ENCODE peak calls at places on chromosomes 6 and 20, in five cellular contexts. G is MM.1S, S is fibroblast of lung, X is IMR-90, J is neural progenitor cell. C is an unnamed sample.
A peak's percentile ranks its signal among the peaks of the same experiment; 100 is the strongest.

GRCh38 chr20:41048475-41049242 is 20.0 kb downstream of the TOP1 start:
- DNase-seq in G (no peak), S (no peak), X (no peak), J (peak; percentile 57), C (no peak)

GRCh38 chr6:97394160-97394748 is 111.2 kb upstream of the MMS22L start:
- DNase-seq in G (peak; percentile 65), S (peak; percentile 66), X (peak; percentile 57), J (peak; percentile 71), C (peak; percentile 52)

GRCh38 chr6:21886601-21887091 is 293.1 kb downstream of the SOX4 start:
- DNase-seq in G (no peak), S (peak; percentile 19), X (peak; percentile 37), J (no peak), C (no peak)

GRCh38 chr6:16868968-16869367 is 107.7 kb upstream of the ATXN1 start:
- DNase-seq in G (no peak), S (no peak), X (peak; percentile 34), J (no peak), C (no peak)

GRCh38 chr6:6790891-6791290 is 202.4 kb downstream of the LY86 start:
- DNase-seq in G (no peak), S (no peak), X (peak; percentile 15), J (no peak), C (no peak)

GRCh38 chr20:57155415-57155814 is 111.0 kb downstream of the BMP7 start:
- DNase-seq in G (no peak), S (no peak), X (no peak), J (no peak), C (no peak)

GRCh38 chr6:15588966-15589634 is 73.7 kb downstream of the DTNBP1 start:
- DNase-seq in G (no peak), S (peak; percentile 68), X (peak; percentile 92), J (no peak), C (no peak)

GRCh38 chr6:33974471-33974870 is 170.7 kb upstream of the MLN start:
- DNase-seq in G (no peak), S (no peak), X (no peak), J (no peak), C (peak; percentile 11)

GRCh38 chr6:12012566-12013367 is 655 bp downstream of the HIVEP1 start:
- DNase-seq in G (peak; percentile 45), S (peak; percentile 81), X (peak; percentile 95), J (peak; percentile 92), C (peak; percentile 69)

GRCh38 chr20:25223179-25223661 is 24.7 kb upstream of the PYGB start:
- DNase-seq in G (no peak), S (peak; percentile 88), X (peak; percentile 97), J (peak; percentile 57), C (no peak)

GRCh38 chr20:61875221-61875885 is 190.3 kb downstream of the TAF4 start:
- DNase-seq in G (no peak), S (no peak), X (no peak), J (peak; percentile 36), C (peak; percentile 45)

GRCh38 chr6:130355572-130355971 is 10.2 kb upstream of the TMEM200A start:
- DNase-seq in G (no peak), S (no peak), X (no peak), J (no peak), C (no peak)

GRCh38 chr6:162627362-162627761 is 100.2 kb downstream of the PRKN start:
- DNase-seq in G (no peak), S (no peak), X (no peak), J (no peak), C (no peak)

GRCh38 chr20:46309945-46310344 is 1.6 kb upstream of the CDH22 start:
- DNase-seq in G (no peak), S (no peak), X (no peak), J (no peak), C (no peak)

GRCh38 chr20:58046311-58046710 is 182.1 kb downstream of the ANKRD60 start:
- DNase-seq in G (no peak), S (no peak), X (no peak), J (no peak), C (no peak)

GRCh38 chr6:16725145-16725864 is 36.0 kb downstream of the ATXN1 start:
- DNase-seq in G (no peak), S (peak; percentile 87), X (peak; percentile 88), J (no peak), C (no peak)

GRCh38 chr6:31736768-31737314 is 511 bp upstream of the CLIC1 start:
- DNase-seq in G (no peak), S (no peak), X (no peak), J (peak; percentile 41), C (no peak)

GRCh38 chr20:63232235-63233060 is 3.3 kb upstream of the BIRC7 start:
- DNase-seq in G (no peak), S (peak; percentile 93), X (peak; percentile 96), J (no peak), C (no peak)

GRCh38 chr20:8509809-8510208 is 377.7 kb downstream of the PLCB1 start:
- DNase-seq in G (no peak), S (no peak), X (no peak), J (no peak), C (peak; percentile 28)

GRCh38 chr6:61894536-61894935 is 391.5 kb downstream of the KHDRBS2 start:
- DNase-seq in G (no peak), S (no peak), X (no peak), J (no peak), C (no peak)

GRCh38 chr20:2137552-2138201 is 36.0 kb downstream of the STK35 start:
- DNase-seq in G (no peak), S (peak; percentile 22), X (peak; percentile 96), J (no peak), C (no peak)

GRCh38 chr6:125586074-125586473 is 163.4 kb upstream of the HEY2 start:
- DNase-seq in G (no peak), S (no peak), X (peak; percentile 9), J (no peak), C (no peak)

GRCh38 chr6:6603317-6603716 is 14.8 kb downstream of the LY86 start:
- DNase-seq in G (no peak), S (no peak), X (no peak), J (no peak), C (no peak)

GRCh38 chr6:23218751-23219150 is 649.4 kb downstream of the HDGFL1 start:
- DNase-seq in G (no peak), S (no peak), X (no peak), J (peak; percentile 84), C (peak; percentile 71)

GRCh38 chr6:49909508-49910047 is 43.2 kb upstream of the CRISP1 start:
- DNase-seq in G (no peak), S (no peak), X (no peak), J (no peak), C (no peak)

GRCh38 chr6:43200541-43200940 is 18.5 kb downstream of the CUL9 start:
- DNase-seq in G (no peak), S (no peak), X (no peak), J (no peak), C (no peak)

GRCh38 chr6:3867616-3868502 is 18.7 kb downstream of the FAM50B start:
- DNase-seq in G (no peak), S (peak; percentile 35), X (peak; percentile 64), J (no peak), C (no peak)

GRCh38 chr20:31708839-31709534 is 13.7 kb downstream of the BCL2L1 start:
- DNase-seq in G (peak; percentile 95), S (no peak), X (no peak), J (no peak), C (no peak)

GRCh38 chr6:16824804-16825777 is 63.8 kb upstream of the ATXN1 start:
- DNase-seq in G (no peak), S (no peak), X (no peak), J (no peak), C (no peak)

GRCh38 chr20:44188752-44189151 is 1.8 kb upstream of the JPH2 start:
- DNase-seq in G (no peak), S (no peak), X (no peak), J (no peak), C (no peak)
- H2AFZ ChIP-seq in G (no peak overlapping the region), S (no peak overlapping the region), X (peak overlapping the region; percentile 3), J (no peak overlapping the region), C (no peak overlapping the region)

GRCh38 chr6:45838486-45838885 is 177.2 kb downstream of the CLIC5 start:
- DNase-seq in G (no peak), S (no peak), X (no peak), J (no peak), C (no peak)
- H2AFZ ChIP-seq in G (no peak overlapping the region), S (no peak overlapping the region), X (no peak overlapping the region), J (no peak overlapping the region), C (no peak overlapping the region)

GRCh38 chr20:54199283-54199682 is 8.6 kb upstream of the PFDN4 start:
- DNase-seq in G (no peak), S (no peak), X (no peak), J (no peak), C (no peak)

GRCh38 chr20:54193817-54194216 is 14.1 kb upstream of the PFDN4 start:
- DNase-seq in G (no peak), S (no peak), X (no peak), J (no peak), C (no peak)

GRCh38 chr20:54194724-54195438 is 13.0 kb upstream of the PFDN4 start:
- DNase-seq in G (no peak), S (no peak), X (peak; percentile 3), J (no peak), C (no peak)

GRCh38 chr20:54197621-54198604 is 10.0 kb upstream of the PFDN4 start:
- DNase-seq in G (peak; percentile 28), S (peak; percentile 74), X (peak; percentile 49), J (peak; percentile 43), C (no peak)

DNA sequence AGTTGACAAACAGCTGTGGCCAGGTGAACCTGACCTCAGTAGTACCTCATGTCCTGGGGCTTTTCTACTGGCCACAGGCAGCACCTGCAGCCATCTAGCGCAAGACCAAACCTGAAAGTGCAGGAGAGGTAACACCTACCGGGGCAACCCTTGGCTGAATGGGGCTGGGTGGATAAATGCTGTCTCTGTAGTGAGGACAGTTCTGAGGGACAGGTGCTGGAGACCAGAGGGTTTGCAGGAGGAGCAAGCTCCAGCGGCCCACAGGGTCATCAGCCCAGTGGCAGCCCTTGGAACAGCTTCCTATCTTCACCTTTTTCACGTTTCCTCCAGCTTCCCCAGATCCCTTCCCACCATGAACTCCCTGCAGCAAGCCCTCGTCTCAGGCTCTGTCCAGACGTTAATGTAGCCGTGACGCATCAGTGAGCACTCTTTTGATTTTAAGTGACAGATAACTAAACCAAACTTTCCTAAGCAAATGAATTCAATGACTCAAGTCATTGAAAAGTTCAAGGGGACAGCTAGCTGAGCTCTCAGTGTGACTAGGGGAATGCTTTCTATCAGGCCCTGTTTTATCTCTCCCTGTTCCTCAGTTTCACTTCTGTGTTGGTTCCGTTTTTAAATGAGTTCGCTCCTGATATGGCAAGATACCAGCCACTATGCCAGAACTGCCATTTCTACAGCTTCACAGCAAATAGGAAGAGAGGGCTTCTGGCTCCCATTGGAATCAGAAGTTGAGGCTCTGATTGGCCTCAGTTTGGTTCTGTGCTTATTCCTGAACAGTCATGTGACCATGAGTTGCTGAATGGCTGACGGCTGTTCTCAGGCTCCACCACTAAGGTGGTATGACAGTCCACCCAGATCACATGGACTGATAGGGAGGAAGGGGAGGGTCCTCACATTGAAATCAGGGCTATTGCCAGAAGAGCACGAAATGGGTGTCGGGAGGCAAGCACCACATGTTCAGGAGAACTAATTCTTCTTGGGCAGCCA is 12.1 kb upstream of the PFDN4 start:
- DNase-seq in G (no peak), S (no peak), X (no peak), J (no peak), C (no peak)
- H2AFZ ChIP-seq in G (peak overlapping the region; percentile 6), S (no peak overlapping the region), X (no peak overlapping the region), J (no peak overlapping the region), C (no peak overlapping the region)

DNA sequence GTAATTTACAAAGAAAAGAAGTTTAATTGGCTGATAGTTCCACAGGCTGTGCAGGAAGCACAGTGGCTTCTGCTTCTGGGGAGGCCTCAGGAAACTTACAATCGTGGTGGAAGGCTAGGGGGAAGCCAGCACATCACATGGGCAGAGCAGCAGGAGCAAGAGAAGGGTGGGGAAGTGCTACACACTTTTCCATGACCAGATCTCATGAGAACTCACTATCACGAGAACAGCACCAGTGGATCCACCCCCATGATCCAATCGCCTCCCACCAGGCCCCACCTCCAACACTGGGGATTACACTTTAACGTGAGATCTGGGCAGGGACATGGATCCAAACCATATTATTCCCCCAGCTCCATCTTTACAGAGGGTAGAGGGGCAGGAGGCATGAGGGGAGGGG is 166.4 kb downstream of the NFATC2 start:
- DNase-seq in G (no peak), S (no peak), X (no peak), J (no peak), C (no peak)
- H2AFZ ChIP-seq in G (no peak overlapping the region), S (no peak overlapping the region), X (no peak overlapping the region), J (no peak overlapping the region), C (no peak overlapping the region)

C was measured in SK-N-SH.